ENCODE peak calls at places on chromosomes 7 and 10, in four cellular contexts. D is CD4-positive, alpha-beta memory T cell; J is CD8-positive, alpha-beta memory T cell; S is fibroblast of lung. L is an unnamed sample. For H3K9me3, the result is how much of the 10 kb centered on the place peaks cover.

GRCh38 chr7:133540096-133540860 is 287.4 kb downstream of the EXOC4 start:
- DNase-seq in D (no peak), J (no peak), S (peak), L (no peak)

GRCh38 chr7:17524746-17525145 is 226.3 kb downstream of the AHR start:
- DNase-seq in D (no peak), J (no peak), S (peak), L (no peak)

GRCh38 chr7:137007001-137007725 is 138.7 kb downstream of the CHRM2 start:
- DNase-seq in D (no peak), J (no peak), S (peak), L (no peak)

GRCh38 chr10:538895-539294 is 150.6 kb downstream of the DIP2C start:
- DNase-seq in D (no peak), J (no peak), S (peak), L (no peak)

GRCh38 chr10:65194131-65194530 is 1672.9 kb downstream of the REEP3 start:
- DNase-seq in D (no peak), J (no peak), S (peak), L (no peak)

GRCh38 chr7:127035203-127035849 is 217.4 kb downstream of the GRM8 start:
- DNase-seq in D (no peak), J (no peak), S (no peak), L (no peak)

GRCh38 chr10:12196531-12197211 is 683 bp downstream of the CDC123 start:
- DNase-seq in D (no peak), J (no peak), S (no peak), L (no peak)

GRCh38 chr10:13188593-13188992 is 27.2 kb downstream of the MCM10 start:
- DNase-seq in D (no peak), J (no peak), S (no peak), L (no peak)

GRCh38 chr7:90709501-90710465 is 113.7 kb downstream of the CDK14 start:
- DNase-seq in D (no peak), J (no peak), S (peak), L (no peak)

GRCh38 chr7:144428431-144428830 is 24.9 kb upstream of the NOBOX start:
- DNase-seq in D (no peak), J (no peak), S (no peak), L (no peak)
- H3K9me3 ChIP-seq in D (under half), J (under half), S (under half), L (under half)

DNA sequence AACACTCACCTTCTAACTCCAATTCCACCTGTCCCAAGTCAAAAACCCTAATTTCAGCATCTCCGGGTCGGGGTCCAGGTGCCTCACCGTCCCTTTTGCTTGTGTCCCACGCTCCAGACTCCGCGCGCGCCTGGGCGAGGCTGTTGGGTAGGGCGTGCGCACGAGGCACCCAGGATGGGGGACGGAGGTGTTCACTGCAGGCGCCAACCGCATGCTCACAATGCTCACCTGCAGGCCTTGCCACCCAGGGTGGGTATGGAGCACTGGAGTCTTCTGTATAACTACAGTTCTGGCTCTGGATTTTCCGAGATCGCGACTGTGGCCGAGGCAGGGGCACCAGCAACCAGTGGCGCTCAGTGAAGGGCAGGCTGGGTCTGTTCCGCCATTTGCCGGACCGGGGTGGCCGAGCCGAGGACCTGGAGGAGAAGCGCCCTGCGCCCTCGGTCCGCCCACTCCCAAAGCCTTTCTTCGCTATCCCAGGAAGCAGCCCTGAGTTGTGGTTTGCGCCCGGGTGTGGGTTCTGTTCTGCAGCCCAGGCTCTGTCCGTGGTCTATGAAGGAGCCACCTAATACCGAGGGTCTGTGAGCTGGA is 8.7 kb downstream of the FAM200A start:
- DNase-seq in D (no peak), J (no peak), S (no peak), L (no peak)
- H3K9me3 ChIP-seq in D (under half), J (under half), S (under half), L (under half)

DNA sequence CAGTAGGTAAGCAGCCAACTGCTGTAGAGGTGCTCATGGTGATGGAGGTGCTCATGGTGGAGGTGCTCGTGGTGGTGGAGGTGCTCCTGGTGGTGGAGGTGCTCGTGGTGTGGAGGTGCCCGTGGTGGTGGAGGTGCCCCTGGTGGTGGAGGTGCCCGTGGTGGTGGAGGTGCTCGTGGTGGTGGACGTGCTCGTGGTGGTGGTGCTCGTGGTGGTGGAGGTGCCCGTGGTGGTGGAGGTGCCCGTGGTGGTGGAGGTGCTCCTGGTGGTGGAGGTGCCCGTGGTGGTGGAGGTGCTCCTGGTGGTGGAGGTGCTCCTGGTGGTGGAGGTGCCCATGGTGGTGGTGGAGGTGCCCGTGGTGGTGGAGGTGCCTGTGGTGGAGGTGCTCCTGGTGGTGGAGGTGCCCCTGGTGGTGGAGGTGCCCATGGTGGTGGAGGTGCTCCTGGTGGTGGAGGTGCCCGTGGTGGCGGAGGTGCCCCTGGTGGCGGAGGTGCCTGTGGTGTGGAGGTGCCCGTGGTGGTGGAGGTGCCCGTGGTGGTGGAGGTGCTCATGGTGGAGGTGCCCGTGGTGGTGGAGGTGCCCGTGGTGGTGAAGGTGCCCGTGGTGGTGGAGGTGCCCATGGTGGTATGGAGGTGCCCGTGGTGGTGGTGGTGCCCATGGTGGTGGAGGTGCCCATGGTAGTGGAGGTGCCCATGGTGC is 517.3 kb downstream of the PTPRN2 start:
- DNase-seq in D (no peak), J (no peak), S (no peak), L (no peak)
- H3K9me3 ChIP-seq in D (under half), J (under half), S (under half), L (under half)

GRCh38 chr10:109358325-109358724 is 565.0 kb downstream of the XPNPEP1 start:
- DNase-seq in D (no peak), J (no peak), S (no peak), L (no peak)
- H3K9me3 ChIP-seq in D (under half), J (under half), S (under half), L (under half)

DNA sequence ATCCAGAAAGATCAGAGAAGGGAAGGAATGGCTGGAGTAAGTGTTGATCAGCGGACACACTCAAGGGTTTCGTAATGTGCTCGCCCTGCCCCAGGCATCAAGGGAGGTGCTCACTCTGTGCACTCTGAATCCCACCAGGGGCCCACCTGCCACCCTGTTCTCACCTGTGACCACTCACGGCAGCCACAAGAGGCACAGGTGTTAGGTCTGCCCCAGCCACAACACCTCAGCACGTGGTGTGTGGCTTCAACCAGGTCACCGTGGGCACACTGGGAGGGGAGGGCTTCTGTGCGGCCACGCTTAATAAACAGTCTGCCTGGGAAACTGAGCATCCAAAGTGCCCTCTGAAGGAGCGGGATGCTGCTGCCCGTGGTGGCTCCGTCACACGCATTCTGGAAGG is 49.8 kb downstream of the CUX1 start:
- DNase-seq in D (no peak), J (no peak), S (no peak), L (no peak)
- H3K9me3 ChIP-seq in D (under half), J (under half), S (under half), L (under half)

GRCh38 chr7:48130658-48131108 is 40.6 kb upstream of the ABCA13 start:
- DNase-seq in D (no peak), J (no peak), S (peak), L (no peak)

DNA sequence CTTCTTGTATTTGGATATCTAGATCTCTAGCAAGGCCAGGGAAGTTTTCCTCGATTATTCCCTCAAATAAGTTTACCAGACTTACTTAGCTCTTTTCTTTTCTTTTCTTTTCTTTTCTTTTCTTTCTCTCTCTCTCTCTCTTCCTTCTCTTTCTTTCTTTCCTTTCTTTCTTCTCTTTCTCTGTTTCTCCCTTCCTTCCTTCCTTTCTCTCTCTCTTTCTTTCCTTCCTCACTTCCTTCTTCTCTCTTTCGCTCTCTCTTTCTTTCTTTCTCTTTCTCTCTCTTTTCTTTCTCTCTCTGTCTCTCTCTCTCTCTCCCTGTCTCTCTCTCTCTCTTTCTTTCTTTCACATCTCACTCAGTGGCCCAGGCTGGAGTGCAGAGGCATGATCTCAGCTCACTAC is 37.0 kb downstream of the UPP1 start:
- DNase-seq in D (no peak), J (no peak), S (no peak), L (no peak)
- H3K9me3 ChIP-seq in D (under half), J (under half), S (under half), L (under half)

GRCh38 chr7:56181010-56181409 is 64.8 kb upstream of the NUPR2 start:
- DNase-seq in D (no peak), J (no peak), S (no peak), L (no peak)
- H3K9me3 ChIP-seq in D (under half), J (under half), S (under half), L (under half)

GRCh38 chr7:53059591-53059990 is 24.2 kb downstream of the POM121L12 start:
- DNase-seq in D (no peak), J (no peak), S (no peak), L (no peak)
- H3K9me3 ChIP-seq in D (under half), J (under half), S (under half), L (under half)

DNA sequence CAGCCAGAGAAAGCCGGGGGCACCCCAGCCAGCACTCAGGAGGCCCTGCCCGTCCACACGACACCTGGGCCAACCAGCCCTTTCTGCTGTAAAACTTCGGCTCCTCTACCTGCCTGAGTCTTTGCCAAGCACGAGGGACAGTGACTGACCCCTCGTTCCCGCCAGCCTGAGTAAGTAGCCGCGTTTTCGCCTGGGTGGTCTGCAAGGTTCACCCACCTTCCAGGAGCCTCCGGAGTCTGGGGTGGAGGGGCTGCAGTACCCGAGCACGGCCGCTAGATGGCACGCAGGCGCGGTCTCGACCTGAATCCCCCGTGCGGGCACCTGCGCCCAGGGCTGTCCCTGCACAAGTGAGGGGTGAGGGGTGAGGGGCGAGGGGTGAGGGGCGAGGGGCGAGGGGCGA is 192.7 kb downstream of the PTPRN2 start:
- DNase-seq in D (no peak), J (no peak), S (no peak), L (peak)
- H3K9me3 ChIP-seq in D (under half), J (under half), S (under half), L (under half)

DNA sequence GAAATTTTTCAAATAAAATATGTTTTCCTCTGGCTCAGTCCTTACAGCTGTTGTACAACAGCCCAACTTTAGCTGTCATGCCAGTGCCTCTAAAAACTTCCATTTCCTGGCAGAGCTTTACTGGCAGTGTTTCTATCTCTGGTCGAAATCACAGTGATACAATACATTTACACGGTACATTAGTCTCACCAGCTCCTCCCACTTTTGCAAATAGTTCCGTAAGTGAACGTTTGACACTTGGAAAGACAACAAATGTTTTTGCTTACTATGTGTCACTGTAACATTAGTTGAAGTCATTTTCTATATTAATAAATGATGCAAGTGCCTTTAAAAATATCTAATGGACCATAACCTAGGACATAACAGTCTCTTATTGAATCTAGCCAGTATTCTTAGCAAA is 29.8 kb downstream of the BCAP29 start:
- DNase-seq in D (no peak), J (no peak), S (peak), L (no peak)
- H3K9me3 ChIP-seq in D (under half), J (under half), S (under half), L (under half)

L was measured in T-helper 17 cell.